ENCODE peak calls at places on chromosome 7, in five cellular contexts. One of them, this sample, is unnamed.
A peak's percentile ranks its signal among the peaks of the same experiment; 100 is the strongest.

GRCh38 chr7:27361522-27361921 is 118.9 kb downstream of the EVX1 start:
- DNase-seq in AG04450: no peak
- DNase-seq in NCI-H1436: no peak
- DNase-seq in right lobe of liver: no peak
- DNase-seq in astrocyte of the spinal cord: no peak
- DNase-seq in this sample: no peak

GRCh38 chr7:1825877-1826741 is 156.0 kb downstream of the ELFN1 start:
- DNase-seq in astrocyte of the spinal cord: no peak
- DNase-seq in AG04450: no peak
- DNase-seq in right lobe of liver: no peak
- DNase-seq in NCI-H1436: no peak
- DNase-seq in this sample: no peak

GRCh38 chr7:17090751-17091150 is 207.7 kb upstream of the AHR start:
- DNase-seq in astrocyte of the spinal cord: peak; percentile 78
- DNase-seq in right lobe of liver: no peak
- DNase-seq in AG04450: peak; percentile 44
- DNase-seq in NCI-H1436: no peak
- DNase-seq in this sample: peak; percentile 58

GRCh38 chr7:30166155-30166840 is 31.5 kb downstream of the MTURN start:
- DNase-seq in right lobe of liver: no peak
- DNase-seq in NCI-H1436: peak; percentile 35
- DNase-seq in astrocyte of the spinal cord: no peak
- DNase-seq in AG04450: no peak
- DNase-seq in this sample: no peak

GRCh38 chr7:32890553-32891045 is 961 bp downstream of the KBTBD2 start:
- DNase-seq in AG04450: no peak
- DNase-seq in NCI-H1436: peak; percentile 23
- DNase-seq in astrocyte of the spinal cord: peak; percentile 70
- DNase-seq in right lobe of liver: no peak
- DNase-seq in this sample: peak; percentile 72

GRCh38 chr7:71559214-71559613 is 427.3 kb downstream of the GALNT17 start:
- DNase-seq in NCI-H1436: no peak
- DNase-seq in AG04450: no peak
- DNase-seq in astrocyte of the spinal cord: no peak
- DNase-seq in right lobe of liver: no peak
- DNase-seq in this sample: no peak

GRCh38 chr7:121954803-121955202 is 81.8 kb downstream of the PTPRZ1 start:
- DNase-seq in NCI-H1436: no peak
- DNase-seq in astrocyte of the spinal cord: peak; percentile 83
- DNase-seq in AG04450: peak; percentile 41
- DNase-seq in right lobe of liver: no peak
- DNase-seq in this sample: peak; percentile 82

GRCh38 chr7:138478499-138478908 is 18.4 kb downstream of the TRIM24 start:
- DNase-seq in right lobe of liver: no peak
- DNase-seq in AG04450: no peak
- DNase-seq in astrocyte of the spinal cord: peak; percentile 7
- DNase-seq in NCI-H1436: no peak
- DNase-seq in this sample: no peak

GRCh38 chr7:157434231-157434630 is 97.4 kb downstream of the DNAJB6 start:
- DNase-seq in right lobe of liver: no peak
- DNase-seq in AG04450: no peak
- DNase-seq in astrocyte of the spinal cord: no peak
- DNase-seq in NCI-H1436: no peak
- DNase-seq in this sample: no peak

GRCh38 chr7:26308551-26308950 is 16.9 kb downstream of the SNX10 start:
- DNase-seq in AG04450: no peak
- DNase-seq in NCI-H1436: no peak
- DNase-seq in right lobe of liver: no peak
- DNase-seq in astrocyte of the spinal cord: no peak
- DNase-seq in this sample: no peak

GRCh38 chr7:90828601-90829000 is 232.5 kb downstream of the CDK14 start:
- DNase-seq in AG04450: no peak
- DNase-seq in astrocyte of the spinal cord: no peak
- DNase-seq in NCI-H1436: no peak
- DNase-seq in right lobe of liver: no peak
- DNase-seq in this sample: peak; percentile 30

GRCh38 chr7:72437610-72438009 is 25.5 kb upstream of the CALN1 start:
- DNase-seq in right lobe of liver: no peak
- DNase-seq in NCI-H1436: no peak
- DNase-seq in astrocyte of the spinal cord: no peak
- DNase-seq in AG04450: no peak
- DNase-seq in this sample: no peak

GRCh38 chr7:16504019-16504418 is 22.6 kb upstream of the LRRC72 start:
- DNase-seq in astrocyte of the spinal cord: peak; percentile 72
- DNase-seq in right lobe of liver: no peak
- DNase-seq in AG04450: peak; percentile 72
- DNase-seq in NCI-H1436: no peak
- DNase-seq in this sample: peak; percentile 50

GRCh38 chr7:74283858-74284447 is 5.3 kb upstream of the CLIP2 start:
- DNase-seq in AG04450: no peak
- DNase-seq in right lobe of liver: no peak
- DNase-seq in astrocyte of the spinal cord: no peak
- DNase-seq in NCI-H1436: no peak
- DNase-seq in this sample: no peak

GRCh38 chr7:47453093-47454056 is 128.5 kb downstream of the TNS3 start:
- DNase-seq in astrocyte of the spinal cord: peak; percentile 80
- DNase-seq in right lobe of liver: peak; percentile 89
- DNase-seq in NCI-H1436: no peak
- DNase-seq in AG04450: peak; percentile 74
- DNase-seq in this sample: peak; percentile 99

GRCh38 chr7:11737723-11738122 is 94.3 kb downstream of the THSD7A start:
- DNase-seq in astrocyte of the spinal cord: peak; percentile 38
- DNase-seq in NCI-H1436: no peak
- DNase-seq in AG04450: no peak
- DNase-seq in right lobe of liver: no peak
- DNase-seq in this sample: peak; percentile 77

GRCh38 chr7:84258628-84259027 is 64.0 kb upstream of the SEMA3A start:
- DNase-seq in AG04450: no peak
- DNase-seq in right lobe of liver: no peak
- DNase-seq in NCI-H1436: no peak
- DNase-seq in astrocyte of the spinal cord: peak; percentile 70
- DNase-seq in this sample: peak; percentile 76

GRCh38 chr7:28243861-28244260 is 63.3 kb upstream of the JAZF1 start:
- DNase-seq in astrocyte of the spinal cord: no peak
- DNase-seq in AG04450: no peak
- DNase-seq in NCI-H1436: no peak
- DNase-seq in right lobe of liver: no peak
- DNase-seq in this sample: no peak

GRCh38 chr7:142960955-142961512 is 1.1 kb downstream of the KEL start:
- DNase-seq in AG04450: no peak
- DNase-seq in NCI-H1436: no peak
- DNase-seq in astrocyte of the spinal cord: no peak
- DNase-seq in right lobe of liver: no peak
- DNase-seq in this sample: no peak

GRCh38 chr7:19321925-19322470 is 176.8 kb upstream of the FERD3L start:
- DNase-seq in astrocyte of the spinal cord: peak; percentile 52
- DNase-seq in right lobe of liver: no peak
- DNase-seq in AG04450: no peak
- DNase-seq in NCI-H1436: no peak
- DNase-seq in this sample: no peak